ENCODE peak calls at places on chromosomes 5 and 9, in eight cellular contexts. L is SK-N-DZ, M is NCI-H1105 treated with DMSO at 0.1 percent for 48 hours, A is posterior cingulate gyrus, S is mesendoderm, R is dermis microvascular lymphatic vessel endothelial cell, Q is neural crest cell, E is T-helper 2 cell. U is an unnamed sample.

GRCh38 chr5:137693951-137694721 is 41.8 kb downstream of the KLHL3 start:
- DNase-seq in E (no peak), R (no peak), Q (no peak), S (no peak), A (no peak), L (peak), M (no peak), U (no peak)

GRCh38 chr5:65796269-65796668 is 74.3 kb downstream of the NLN start:
- DNase-seq in L (no peak), R (no peak), Q (no peak), E (no peak), M (no peak), A (no peak), S (no peak), U (no peak)

GRCh38 chr9:131289301-131290038 is at the start of gene PLPP7:
- DNase-seq in M (no peak), Q (peak), A (peak), E (no peak), S (peak), L (peak), R (peak), U (peak)

GRCh38 chr9:116008278-116008677 is 145.3 kb upstream of the PAPPA start:
- DNase-seq in E (no peak), R (no peak), M (no peak), A (no peak), S (peak), L (no peak), Q (no peak), U (no peak)

GRCh38 chr9:131523086-131523388 is 8.0 kb downstream of the UCK1 start:
- DNase-seq in A (no peak), Q (no peak), L (no peak), S (no peak), M (no peak), R (no peak), E (no peak), U (no peak)

GRCh38 chr9:78054180-78054579 is 22.6 kb upstream of the GNAQ start:
- DNase-seq in L (no peak), M (no peak), R (no peak), A (no peak), S (no peak), Q (no peak), E (no peak), U (no peak)

GRCh38 chr5:113232667-113233066 is 202.1 kb downstream of the TSSK1B start:
- DNase-seq in E (no peak), Q (no peak), L (no peak), M (no peak), S (no peak), R (no peak), A (no peak), U (peak)

GRCh38 chr9:109975574-109976327 is 195.8 kb downstream of the PALM2AKAP2 start:
- DNase-seq in Q (no peak), E (no peak), S (no peak), L (no peak), R (peak), M (no peak), A (no peak), U (no peak)

GRCh38 chr9:136696502-136696901 is 9.2 kb upstream of the AGPAT2 start:
- DNase-seq in L (no peak), A (no peak), S (no peak), M (no peak), E (no peak), Q (no peak), R (no peak), U (no peak)

GRCh38 chr5:62560786-62561185 is 17.8 kb upstream of the LRRC70 start:
- DNase-seq in S (no peak), A (no peak), E (no peak), M (no peak), L (peak), Q (no peak), R (no peak), U (no peak)

GRCh38 chr9:127567898-127568617 is 44.0 kb upstream of the STXBP1 start:
- DNase-seq in A (no peak), S (peak), M (no peak), L (no peak), Q (no peak), R (peak), E (no peak), U (no peak)

GRCh38 chr5:124841829-124842712 is 95.6 kb upstream of the ZNF608 start:
- DNase-seq in M (no peak), R (peak), S (no peak), E (no peak), L (no peak), Q (no peak), A (no peak), U (no peak)

GRCh38 chr9:104900324-104900723 is 27.6 kb downstream of the ABCA1 start:
- DNase-seq in E (no peak), S (no peak), L (no peak), R (no peak), M (no peak), A (no peak), Q (no peak), U (no peak)

GRCh38 chr9:135743546-135744332 is 41.8 kb downstream of the KCNT1 start:
- DNase-seq in S (no peak), Q (no peak), M (no peak), E (no peak), L (no peak), A (no peak), R (no peak), U (no peak)

GRCh38 chr9:9177081-9177480 is 1377.5 kb upstream of the DMAC1 start:
- DNase-seq in E (no peak), Q (no peak), A (no peak), L (no peak), S (no peak), M (no peak), R (no peak), U (no peak)

GRCh38 chr9:15697459-15697858 is 144.6 kb downstream of the CCDC171 start:
- DNase-seq in A (no peak), R (peak), E (no peak), M (no peak), L (no peak), S (peak), Q (no peak), U (peak)

GRCh38 chr5:63686938-63687337 is 275.3 kb downstream of the HTR1A start:
- DNase-seq in Q (no peak), M (no peak), E (no peak), R (no peak), A (no peak), L (no peak), S (no peak), U (no peak)

GRCh38 chr9:17332129-17332528 is 197.3 kb downstream of the CNTLN start:
- DNase-seq in L (no peak), E (no peak), A (no peak), S (no peak), R (no peak), M (no peak), Q (no peak), U (no peak)

GRCh38 chr9:36818965-36819870 is 214.8 kb downstream of the PAX5 start:
- DNase-seq in L (peak), Q (peak), E (no peak), M (no peak), R (no peak), A (peak), S (peak), U (no peak)

GRCh38 chr5:92963801-92964200 is 617.2 kb downstream of the NR2F1-AS1 start:
- DNase-seq in E (no peak), A (no peak), R (no peak), Q (no peak), L (no peak), M (no peak), S (no peak), U (no peak)

U was measured in endothelial cell of umbilical vein.